ENCODE peak calls at places on chromosome 5, in five cellular contexts. Y, N, F, K and D are unnamed samples.

GRCh38 chr5:40277161-40277906 is 402.4 kb upstream of the PTGER4 start:
- DNase-seq in Y (no peak), N (peak), K (peak), F (no peak), D (peak)

GRCh38 chr5:39489263-39489662 is 64.5 kb upstream of the DAB2 start:
- DNase-seq in K (no peak), F (no peak), N (no peak), Y (no peak), D (no peak)

GRCh38 chr5:137833463-137833862 is 34.2 kb upstream of the MYOT start:
- DNase-seq in F (no peak), K (no peak), N (no peak), Y (peak), D (no peak)

GRCh38 chr5:132315529-132316067 is 21.4 kb downstream of the SLC22A4 start:
- DNase-seq in F (no peak), K (no peak), N (no peak), Y (peak), D (no peak)

GRCh38 chr5:1495525-1495897 is 28.2 kb downstream of the LPCAT1 start:
- DNase-seq in Y (no peak), K (no peak), F (no peak), N (no peak), D (no peak)

GRCh38 chr5:16727937-16728336 is 111.1 kb upstream of the RETREG1 start:
- DNase-seq in K (no peak), Y (no peak), N (no peak), F (no peak), D (no peak)

GRCh38 chr5:142717582-142718215 is 31.8 kb upstream of the FGF1 start:
- DNase-seq in F (no peak), K (peak), Y (peak), N (peak), D (no peak)

GRCh38 chr5:143828710-143829109 is 16.7 kb downstream of the HMHB1 start:
- DNase-seq in N (peak), Y (no peak), F (no peak), K (no peak), D (no peak)

GRCh38 chr5:37816883-37817282 is 23.0 kb downstream of the GDNF start:
- DNase-seq in N (no peak), Y (no peak), F (no peak), K (no peak), D (no peak)

GRCh38 chr5:123047706-123048105 is 11.2 kb upstream of the PPIC start:
- DNase-seq in Y (no peak), F (no peak), N (no peak), K (no peak), D (no peak)

GRCh38 chr5:14247054-14247386 is 103.9 kb downstream of the TRIO start:
- DNase-seq in N (no peak), K (no peak), Y (no peak), F (no peak), D (no peak)

GRCh38 chr5:17212996-17213395 is 4.4 kb upstream of the BASP1 start:
- DNase-seq in K (no peak), F (no peak), N (no peak), Y (no peak), D (no peak)

GRCh38 chr5:123700624-123701023 is 188.6 kb downstream of the CSNK1G3 start:
- DNase-seq in N (no peak), F (no peak), K (no peak), Y (no peak), D (no peak)

GRCh38 chr5:17487180-17487512 is 10.9 kb upstream of the TAF11L2 start:
- DNase-seq in Y (no peak), K (no peak), F (no peak), N (no peak), D (no peak)

GRCh38 chr5:118967059-118967508 is 21.3 kb downstream of the DTWD2 start:
- DNase-seq in F (no peak), N (no peak), Y (no peak), K (no peak), D (no peak)

GRCh38 chr5:149002053-149002452 is 60.8 kb downstream of the SH3TC2 start:
- DNase-seq in N (no peak), Y (no peak), F (no peak), K (no peak), D (no peak)

GRCh38 chr5:98416541-98416940 is 356.9 kb upstream of the RGMB start:
- DNase-seq in K (no peak), N (no peak), Y (no peak), F (no peak), D (no peak)

GRCh38 chr5:59744531-59744992 is 149.0 kb downstream of the PDE4D start:
- DNase-seq in K (no peak), Y (no peak), F (no peak), N (no peak), D (no peak)

GRCh38 chr5:149134778-149135169 is 6.5 kb upstream of the ABLIM3 start:
- DNase-seq in K (no peak), N (no peak), F (no peak), Y (no peak), D (no peak)

GRCh38 chr5:135269828-135270545 is 129.0 kb downstream of the MACROH2A1 start:
- DNase-seq in F (no peak), N (no peak), K (no peak), Y (no peak), D (no peak)

GRCh38 chr5:134508521-134509195 is 16.8 kb upstream of the JADE2 start:
- DNase-seq in Y (no peak), F (no peak), N (peak), K (no peak), D (no peak)

GRCh38 chr5:64514620-64515019 is 8.8 kb downstream of the RGS7BP start:
- DNase-seq in N (no peak), F (no peak), K (no peak), Y (no peak), D (no peak)

GRCh38 chr5:149345892-149346222 is 558 bp downstream of the GRPEL2 start:
- DNase-seq in F (no peak), Y (peak), K (no peak), N (peak), D (peak)

GRCh38 chr5:132055808-132056609 is 4.4 kb upstream of the IL3 start:
- DNase-seq in F (peak), K (no peak), Y (no peak), N (peak), D (peak)

GRCh38 chr5:98402130-98402529 is 371.3 kb upstream of the RGMB start:
- DNase-seq in F (no peak), N (no peak), Y (no peak), K (no peak), D (no peak)

GRCh38 chr5:75265731-75266130 is 29.1 kb upstream of the ANKRD31 start:
- DNase-seq in K (no peak), N (no peak), F (no peak), Y (peak), D (no peak)